ENCODE peak calls at places on chromosomes 12 and 14, in six cellular contexts. Z, K, C, Y, M and G are unnamed samples.

GRCh38 chr14:37655418-37655817 is 60.0 kb downstream of the TTC6 start:
- DNase-seq in Z (no peak), C (no peak), K (no peak), M (no peak), Y (no peak), G (no peak)

GRCh38 chr14:67413806-67414769 is 2.1 kb upstream of the PLEK2 start:
- DNase-seq in Y (no peak), C (peak), Z (peak), K (no peak), M (no peak), G (no peak)

GRCh38 chr12:102958073-102958829 is 777 bp downstream of the ASCL1 start:
- DNase-seq in K (peak), M (no peak), Y (no peak), Z (peak), C (no peak), G (peak)

GRCh38 chr12:40793471-40793870 is 101.2 kb downstream of the CNTN1 start:
- DNase-seq in C (no peak), K (no peak), Z (no peak), Y (no peak), M (no peak), G (no peak)

GRCh38 chr12:87930033-87930432 is 99.2 kb downstream of the C12orf50 start:
- DNase-seq in C (no peak), K (no peak), Z (no peak), Y (no peak), M (no peak), G (no peak)

GRCh38 chr14:101813833-101814232 is 52.3 kb downstream of the PPP2R5C start:
- DNase-seq in C (no peak), K (no peak), M (no peak), Z (no peak), Y (no peak), G (no peak)

GRCh38 chr12:56687225-56688128 is 607 bp downstream of the PTGES3 start:
- DNase-seq in Y (peak), M (peak), K (peak), Z (peak), C (peak), G (no peak)

GRCh38 chr12:12282761-12283160 is 15.9 kb upstream of the LRP6 start:
- DNase-seq in Z (no peak), C (no peak), K (no peak), Y (no peak), M (no peak), G (no peak)